ENCODE peak calls at places on chromosomes 6 and 20, in nine cellular contexts. O, U, G, Q, A, K, D, T and H are unnamed samples. For H3K27me3 and H3K36me3, the result is how much of the 10 kb centered on the place peaks cover.

GRCh38 chr6:101276066-101276465 is 117.4 kb upstream of the GRIK2 start:
- DNase-seq in O (no peak), U (no peak), G (no peak), Q (no peak), A (no peak), K (no peak), D (no peak), T (no peak), H (no peak)

GRCh38 chr6:154403803-154404202 is 47.2 kb upstream of the IPCEF1 start:
- DNase-seq in O (peak), U (no peak), G (no peak), Q (no peak), A (peak), K (no peak), D (no peak), T (peak), H (peak)

GRCh38 chr6:31740397-31741223 is 805 bp downstream of the MSH5 start:
- DNase-seq in O (peak), U (no peak), G (no peak), Q (no peak), A (no peak), K (no peak), D (no peak), T (no peak), H (no peak)

GRCh38 chr6:16955899-16956298 is 146.0 kb upstream of the STMND1 start:
- DNase-seq in O (no peak), U (no peak), G (no peak), Q (no peak), A (no peak), K (no peak), D (no peak), T (no peak), H (no peak)

GRCh38 chr6:136031982-136032381 is 180.5 kb downstream of the PDE7B start:
- DNase-seq in O (no peak), U (no peak), G (no peak), Q (no peak), A (peak), K (no peak), D (peak), T (peak), H (peak)

GRCh38 chr6:17907467-17908229 is 79.8 kb downstream of the KIF13A start:
- DNase-seq in O (peak), U (peak), G (no peak), Q (peak), A (peak), K (no peak), D (no peak), T (peak), H (peak)

GRCh38 chr20:6142348-6142993 is 19.6 kb upstream of the FERMT1 start:
- DNase-seq in O (peak), U (no peak), G (peak), Q (no peak), A (peak), K (no peak), D (peak), T (peak), H (no peak)

GRCh38 chr6:63527658-63528514 is 44.4 kb upstream of the LOC128125822 start:
- DNase-seq in O (peak), U (peak), G (no peak), Q (no peak), A (peak), K (no peak), D (no peak), T (peak), H (peak)

GRCh38 chr20:62405108-62405980 is 1.7 kb downstream of the CABLES2 start:
- DNase-seq in O (no peak), U (peak), G (peak), Q (peak), A (peak), K (no peak), D (no peak), T (peak), H (peak)

GRCh38 chr6:28443112-28443773 is at the start of gene ZSCAN23:
- DNase-seq in O (peak), U (peak), G (peak), Q (peak), A (peak), K (peak), D (peak), T (peak), H (peak)

GRCh38 chr20:24350923-24351368 is 118.5 kb upstream of the SYNDIG1 start:
- DNase-seq in O (no peak), U (peak), G (no peak), Q (no peak), A (no peak), K (no peak), D (no peak), T (no peak), H (peak)

GRCh38 chr6:84998223-84998622 is 233.8 kb upstream of the TBX18 start:
- DNase-seq in O (no peak), U (no peak), G (no peak), Q (no peak), A (no peak), K (no peak), D (no peak), T (no peak), H (no peak)

GRCh38 chr20:38343798-38344701 is 2.2 kb upstream of the LBP start:
- DNase-seq in O (no peak), U (no peak), G (no peak), Q (no peak), A (peak), K (no peak), D (no peak), T (no peak), H (no peak)

GRCh38 chr20:4244700-4245485 is 229.5 kb upstream of the RNF24 start:
- DNase-seq in O (peak), U (no peak), G (no peak), Q (no peak), A (peak), K (no peak), D (no peak), T (no peak), H (no peak)

GRCh38 chr20:25470045-25470444 is 62.6 kb downstream of the GINS1 start:
- DNase-seq in O (peak), U (no peak), G (peak), Q (no peak), A (peak), K (peak), D (peak), T (peak), H (peak)

GRCh38 chr6:11279213-11279780 is 46.8 kb upstream of the NEDD9 start:
- DNase-seq in O (no peak), U (peak), G (no peak), Q (no peak), A (no peak), K (no peak), D (no peak), T (peak), H (peak)

GRCh38 chr20:4724459-4725262 is 3.0 kb downstream of the PRND start:
- DNase-seq in O (no peak), U (no peak), G (no peak), Q (no peak), A (no peak), K (no peak), D (no peak), T (no peak), H (no peak)

GRCh38 chr20:63163596-63164560 is 52.1 kb downstream of the YTHDF1 start:
- DNase-seq in O (no peak), U (no peak), G (no peak), Q (no peak), A (no peak), K (no peak), D (no peak), T (no peak), H (no peak)

GRCh38 chr6:5994234-5994998 is 12.3 kb downstream of the NRN1 start:
- DNase-seq in O (no peak), U (no peak), G (peak), Q (no peak), A (no peak), K (no peak), D (no peak), T (no peak), H (no peak)

GRCh38 chr6:5997420-5998093 is 9.2 kb downstream of the NRN1 start:
- DNase-seq in O (no peak), U (no peak), G (peak), Q (no peak), A (no peak), K (no peak), D (no peak), T (no peak), H (peak)

GRCh38 chr6:5996701-5997419 is 9.9 kb downstream of the NRN1 start:
- DNase-seq in O (no peak), U (no peak), G (peak), Q (no peak), A (peak), K (no peak), D (peak), T (peak), H (peak)

GRCh38 chr6:5994999-5995698 is 11.6 kb downstream of the NRN1 start:
- DNase-seq in O (no peak), U (no peak), G (no peak), Q (no peak), A (no peak), K (no peak), D (no peak), T (no peak), H (no peak)

DNA sequence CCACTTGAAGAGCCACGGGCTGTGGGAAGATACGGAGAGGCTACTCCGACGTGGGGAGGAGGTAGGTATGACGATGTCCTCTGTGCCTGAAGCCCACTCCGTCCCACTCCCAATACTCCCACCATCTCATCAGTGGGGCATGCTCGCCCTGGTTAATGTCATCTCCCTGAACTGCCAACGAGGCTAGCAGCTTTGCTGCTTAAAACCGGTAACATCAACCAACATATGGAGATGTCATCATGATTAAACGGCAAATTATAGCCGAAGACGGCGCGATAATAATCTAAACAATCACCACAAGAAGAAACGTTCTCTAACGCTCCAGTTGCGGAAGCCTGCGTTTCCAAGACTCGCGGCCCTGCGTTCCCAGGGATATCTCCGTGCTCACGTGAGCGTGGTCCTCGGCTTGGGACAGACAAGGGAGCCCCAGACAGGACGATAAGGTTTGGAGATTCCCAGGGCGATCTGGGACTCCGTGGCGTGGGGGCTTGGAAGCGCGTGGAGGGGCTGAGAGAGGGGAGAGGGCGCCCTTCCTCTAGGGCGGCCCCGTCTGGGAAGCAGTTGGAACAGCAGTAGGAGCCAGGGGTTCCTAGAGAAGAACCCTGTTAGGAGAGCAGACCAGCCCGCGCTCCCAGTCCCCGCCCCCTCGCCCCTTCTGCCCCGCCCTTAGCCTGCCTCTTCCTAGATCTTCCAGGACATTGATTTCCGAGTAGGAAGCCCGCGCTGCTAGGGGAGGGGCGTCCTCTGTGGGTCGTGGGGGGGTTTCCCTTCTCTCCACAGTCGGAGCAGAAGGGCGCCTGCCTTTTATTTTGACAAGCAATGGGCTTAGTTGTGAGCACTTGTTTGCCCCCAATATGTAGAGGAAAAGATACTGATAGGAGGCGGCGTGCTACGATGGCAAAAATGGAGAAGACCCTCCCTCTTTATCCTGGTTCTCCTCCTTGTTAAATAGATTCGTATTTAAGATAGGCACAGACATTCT is 10.7 kb downstream of the NRN1 start:
- DNase-seq in O (peak), U (peak), G (peak), Q (peak), A (peak), K (no peak), D (no peak), T (peak), H (peak)
- H3K27me3 ChIP-seq in O (half or more), U (under half), G (half or more), Q (half or more), A (half or more), K (half or more), D (half or more), T (half or more), H (under half)

GRCh38 chr6:151387581-151387980 is 3.8 kb downstream of the ZBTB2 start:
- DNase-seq in O (no peak), U (no peak), G (no peak), Q (no peak), A (no peak), K (no peak), D (no peak), T (peak), H (no peak)
- H3K36me3 ChIP-seq in O (under half), U (under half), G (under half), Q (under half), A (under half), K (under half), D (under half), T (under half), H (under half)

GRCh38 chr20:21708738-21709534 is 3.5 kb downstream of the PAX1 start:
- DNase-seq in O (no peak), U (no peak), G (peak), Q (no peak), A (no peak), K (no peak), D (no peak), T (no peak), H (no peak)

GRCh38 chr20:21709535-21709904 is 4.1 kb downstream of the PAX1 start:
- DNase-seq in O (no peak), U (no peak), G (no peak), Q (no peak), A (no peak), K (no peak), D (no peak), T (no peak), H (no peak)

GRCh38 chr20:21707267-21707666 is 1.8 kb downstream of the PAX1 start:
- DNase-seq in O (no peak), U (no peak), G (no peak), Q (no peak), A (no peak), K (no peak), D (no peak), T (no peak), H (no peak)

GRCh38 chr20:21706345-21707195 is 1.1 kb downstream of the PAX1 start:
- DNase-seq in O (no peak), U (no peak), G (peak), Q (no peak), A (no peak), K (no peak), D (no peak), T (no peak), H (no peak)

DNA sequence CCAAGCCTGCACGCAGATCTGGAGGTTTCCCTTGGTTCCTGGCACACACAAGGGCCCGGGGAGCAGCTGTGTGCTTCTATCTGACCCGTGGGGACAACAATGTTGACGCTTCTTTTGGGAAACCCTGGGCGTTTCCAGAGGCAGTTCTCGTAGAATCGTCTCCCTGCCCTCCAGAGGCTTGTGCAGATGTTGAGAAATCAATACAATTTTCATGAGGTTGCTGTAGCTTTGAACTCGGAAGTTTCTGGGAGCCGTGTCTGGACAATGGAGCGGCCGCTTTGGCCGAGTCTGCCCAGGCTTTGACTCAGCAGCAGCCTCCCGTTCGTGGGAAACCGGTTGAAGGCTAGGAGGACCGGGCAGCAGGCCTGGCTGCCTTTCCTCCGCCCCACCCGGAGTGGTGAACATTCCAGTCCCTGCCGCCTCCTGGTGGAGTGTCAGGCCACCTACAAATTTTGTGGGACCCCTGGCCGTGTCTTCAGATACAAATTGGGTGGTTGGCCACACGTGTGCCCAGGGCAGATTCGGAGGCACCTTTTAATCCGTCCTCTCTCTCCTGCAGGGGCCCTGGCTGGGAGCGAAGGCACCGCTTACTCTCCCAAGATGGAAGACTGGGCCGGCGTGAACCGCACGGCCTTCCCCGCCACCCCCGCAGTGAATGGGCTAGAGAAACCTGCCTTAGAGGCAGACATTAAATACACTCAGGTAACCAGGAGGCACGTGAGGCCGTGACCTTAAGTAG is 2.7 kb downstream of the PAX1 start:
- DNase-seq in O (no peak), U (no peak), G (peak), Q (no peak), A (no peak), K (no peak), D (no peak), T (no peak), H (no peak)
- H3K27me3 ChIP-seq in O (half or more), U (under half), G (half or more), Q (half or more), A (half or more), K (half or more), D (under half), T (half or more), H (under half)

GRCh38 chr6:158784505-158784904 is 34.7 kb downstream of the EZR start:
- DNase-seq in O (no peak), U (no peak), G (no peak), Q (no peak), A (no peak), K (no peak), D (no peak), T (peak), H (no peak)
- H3K36me3 ChIP-seq in O (under half), U (half or more), G (half or more), Q (half or more), A (under half), K (half or more), D (half or more), T (half or more), H (half or more)

GRCh38 chr20:1657556-1658334 is at the start of gene SIRPG:
- DNase-seq in O (no peak), U (no peak), G (no peak), Q (no peak), A (no peak), K (no peak), D (peak), T (no peak), H (no peak)
- H3K27me3 ChIP-seq in O (under half), U (under half), G (under half), Q (half or more), A (under half), K (under half), D (under half), T (under half), H (under half)